ENCODE peak calls at places on chromosomes 12 and 14, in eight cellular contexts. One of them, this sample, is unnamed.

GRCh38 chr12:94942663-94943062 is 60.8 kb downstream of the NDUFA12 start:
- DNase-seq in GM12865: no peak
- DNase-seq in cardiac fibroblast: no peak
- DNase-seq in prostate gland: no peak
- DNase-seq in mesothelial cell of epicardium: no peak
- DNase-seq in cardiac muscle cell: no peak
- DNase-seq in heart left ventricle: no peak
- DNase-seq in AG04450: no peak
- DNase-seq in this sample: no peak

GRCh38 chr14:51855234-51855633 is 5.2 kb upstream of the GNG2 start:
- DNase-seq in GM12865: no peak
- DNase-seq in cardiac fibroblast: peak
- DNase-seq in prostate gland: no peak
- DNase-seq in mesothelial cell of epicardium: no peak
- DNase-seq in cardiac muscle cell: no peak
- DNase-seq in heart left ventricle: no peak
- DNase-seq in AG04450: peak
- DNase-seq in this sample: no peak

GRCh38 chr14:79668941-79669340 is 542.4 kb downstream of the DIO2 start:
- DNase-seq in GM12865: no peak
- DNase-seq in cardiac fibroblast: no peak
- DNase-seq in prostate gland: no peak
- DNase-seq in mesothelial cell of epicardium: no peak
- DNase-seq in cardiac muscle cell: no peak
- DNase-seq in heart left ventricle: no peak
- DNase-seq in AG04450: no peak
- DNase-seq in this sample: no peak

GRCh38 chr14:36556811-36557433 is 25.5 kb downstream of the NKX2-8 start:
- DNase-seq in GM12865: peak
- DNase-seq in cardiac fibroblast: peak
- DNase-seq in prostate gland: no peak
- DNase-seq in mesothelial cell of epicardium: no peak
- DNase-seq in cardiac muscle cell: peak
- DNase-seq in heart left ventricle: no peak
- DNase-seq in AG04450: no peak
- DNase-seq in this sample: no peak

GRCh38 chr14:104878582-104878981 is 13.5 kb downstream of the CEP170B start:
- DNase-seq in GM12865: no peak
- DNase-seq in cardiac fibroblast: no peak
- DNase-seq in prostate gland: no peak
- DNase-seq in mesothelial cell of epicardium: no peak
- DNase-seq in cardiac muscle cell: no peak
- DNase-seq in heart left ventricle: no peak
- DNase-seq in AG04450: no peak
- DNase-seq in this sample: no peak

GRCh38 chr14:30114051-30114450 is 186.4 kb upstream of the PRKD1 start:
- DNase-seq in GM12865: no peak
- DNase-seq in cardiac fibroblast: no peak
- DNase-seq in prostate gland: no peak
- DNase-seq in mesothelial cell of epicardium: no peak
- DNase-seq in cardiac muscle cell: no peak
- DNase-seq in heart left ventricle: no peak
- DNase-seq in AG04450: no peak
- DNase-seq in this sample: no peak

GRCh38 chr12:20101046-20101445 is 267.3 kb upstream of the PDE3A start:
- DNase-seq in GM12865: no peak
- DNase-seq in cardiac fibroblast: peak
- DNase-seq in prostate gland: no peak
- DNase-seq in mesothelial cell of epicardium: no peak
- DNase-seq in cardiac muscle cell: no peak
- DNase-seq in heart left ventricle: no peak
- DNase-seq in AG04450: no peak
- DNase-seq in this sample: no peak

GRCh38 chr12:96378319-96378718 is 21.9 kb downstream of the CDK17 start:
- DNase-seq in GM12865: peak
- DNase-seq in cardiac fibroblast: no peak
- DNase-seq in prostate gland: no peak
- DNase-seq in mesothelial cell of epicardium: no peak
- DNase-seq in cardiac muscle cell: no peak
- DNase-seq in heart left ventricle: no peak
- DNase-seq in AG04450: no peak
- DNase-seq in this sample: no peak

GRCh38 chr12:106897082-106897481 is 58.6 kb upstream of the TMEM263 start:
- DNase-seq in GM12865: no peak
- DNase-seq in cardiac fibroblast: peak
- DNase-seq in prostate gland: no peak
- DNase-seq in mesothelial cell of epicardium: no peak
- DNase-seq in cardiac muscle cell: no peak
- DNase-seq in heart left ventricle: no peak
- DNase-seq in AG04450: no peak
- DNase-seq in this sample: no peak

GRCh38 chr12:13005649-13006048 is 5.6 kb upstream of the HEBP1 start:
- DNase-seq in GM12865: no peak
- DNase-seq in cardiac fibroblast: no peak
- DNase-seq in prostate gland: no peak
- DNase-seq in mesothelial cell of epicardium: no peak
- DNase-seq in cardiac muscle cell: no peak
- DNase-seq in heart left ventricle: no peak
- DNase-seq in AG04450: no peak
- DNase-seq in this sample: no peak

GRCh38 chr14:64688028-64688427 is 16.2 kb upstream of the PLEKHG3 start:
- DNase-seq in GM12865: no peak
- DNase-seq in cardiac fibroblast: no peak
- DNase-seq in prostate gland: no peak
- DNase-seq in mesothelial cell of epicardium: no peak
- DNase-seq in cardiac muscle cell: no peak
- DNase-seq in heart left ventricle: no peak
- DNase-seq in AG04450: no peak
- DNase-seq in this sample: no peak

GRCh38 chr14:81211844-81212243 is 8.9 kb downstream of the GTF2A1 start:
- DNase-seq in GM12865: peak
- DNase-seq in cardiac fibroblast: peak
- DNase-seq in prostate gland: no peak
- DNase-seq in mesothelial cell of epicardium: no peak
- DNase-seq in cardiac muscle cell: peak
- DNase-seq in heart left ventricle: peak
- DNase-seq in AG04450: no peak
- DNase-seq in this sample: no peak

GRCh38 chr14:25017562-25017961 is 32.4 kb downstream of the STXBP6 start:
- DNase-seq in GM12865: no peak
- DNase-seq in cardiac fibroblast: no peak
- DNase-seq in prostate gland: no peak
- DNase-seq in mesothelial cell of epicardium: no peak
- DNase-seq in cardiac muscle cell: no peak
- DNase-seq in heart left ventricle: no peak
- DNase-seq in AG04450: no peak
- DNase-seq in this sample: no peak

GRCh38 chr14:100305446-100306255 is 593 bp downstream of the SLC25A29 start:
- DNase-seq in GM12865: no peak
- DNase-seq in cardiac fibroblast: no peak
- DNase-seq in prostate gland: peak
- DNase-seq in mesothelial cell of epicardium: peak
- DNase-seq in cardiac muscle cell: no peak
- DNase-seq in heart left ventricle: peak
- DNase-seq in AG04450: no peak
- DNase-seq in this sample: no peak

GRCh38 chr12:71014180-71014785 is 93.7 kb upstream of the PTPRR start:
- DNase-seq in GM12865: no peak
- DNase-seq in cardiac fibroblast: peak
- DNase-seq in prostate gland: no peak
- DNase-seq in mesothelial cell of epicardium: no peak
- DNase-seq in cardiac muscle cell: peak
- DNase-seq in heart left ventricle: no peak
- DNase-seq in AG04450: no peak
- DNase-seq in this sample: no peak
- TF ChIP-seq CTCF in GM12865: no peak
- TF ChIP-seq CTCF in cardiac fibroblast: peak
- TF ChIP-seq CTCF in prostate gland: no peak
- TF ChIP-seq CTCF in mesothelial cell of epicardium: peak
- TF ChIP-seq CTCF in cardiac muscle cell: peak
- TF ChIP-seq CTCF in heart left ventricle: peak
- TF ChIP-seq CTCF in AG04450: peak
- TF ChIP-seq CTCF in this sample: peak

GRCh38 chr14:106652494-106652893 is 1126.1 kb downstream of the TMEM121 start:
- DNase-seq in GM12865: peak
- DNase-seq in cardiac fibroblast: peak
- DNase-seq in prostate gland: no peak
- DNase-seq in mesothelial cell of epicardium: no peak
- DNase-seq in cardiac muscle cell: no peak
- DNase-seq in heart left ventricle: no peak
- DNase-seq in AG04450: no peak
- DNase-seq in this sample: no peak
- TF ChIP-seq CTCF in GM12865: no peak
- TF ChIP-seq CTCF in cardiac fibroblast: no peak
- TF ChIP-seq CTCF in prostate gland: no peak
- TF ChIP-seq CTCF in mesothelial cell of epicardium: no peak
- TF ChIP-seq CTCF in cardiac muscle cell: no peak
- TF ChIP-seq CTCF in heart left ventricle: no peak
- TF ChIP-seq CTCF in AG04450: no peak
- TF ChIP-seq CTCF in this sample: no peak

GRCh38 chr12:123533672-123534643 is at the start of gene RILPL1:
- DNase-seq in GM12865: peak
- DNase-seq in cardiac fibroblast: peak
- DNase-seq in prostate gland: peak
- DNase-seq in mesothelial cell of epicardium: peak
- DNase-seq in cardiac muscle cell: peak
- DNase-seq in heart left ventricle: peak
- DNase-seq in AG04450: no peak
- DNase-seq in this sample: peak
- TF ChIP-seq CTCF in GM12865: peak
- TF ChIP-seq CTCF in cardiac fibroblast: peak
- TF ChIP-seq CTCF in prostate gland: peak
- TF ChIP-seq CTCF in mesothelial cell of epicardium: peak
- TF ChIP-seq CTCF in cardiac muscle cell: peak
- TF ChIP-seq CTCF in heart left ventricle: peak
- TF ChIP-seq CTCF in AG04450: peak
- TF ChIP-seq CTCF in this sample: no peak

GRCh38 chr14:72863216-72864006 is 30.5 kb downstream of the DPF3 start:
- DNase-seq in GM12865: peak
- DNase-seq in cardiac fibroblast: no peak
- DNase-seq in prostate gland: no peak
- DNase-seq in mesothelial cell of epicardium: no peak
- DNase-seq in cardiac muscle cell: no peak
- DNase-seq in heart left ventricle: no peak
- DNase-seq in AG04450: no peak
- DNase-seq in this sample: no peak
- TF ChIP-seq CTCF in GM12865: no peak
- TF ChIP-seq CTCF in cardiac fibroblast: no peak
- TF ChIP-seq CTCF in prostate gland: no peak
- TF ChIP-seq CTCF in mesothelial cell of epicardium: no peak
- TF ChIP-seq CTCF in cardiac muscle cell: no peak
- TF ChIP-seq CTCF in heart left ventricle: no peak
- TF ChIP-seq CTCF in AG04450: no peak
- TF ChIP-seq CTCF in this sample: no peak

GRCh38 chr12:990649-991349 is at the start of gene ERC1:
- DNase-seq in GM12865: peak
- DNase-seq in cardiac fibroblast: peak
- DNase-seq in prostate gland: peak
- DNase-seq in mesothelial cell of epicardium: peak
- DNase-seq in cardiac muscle cell: peak
- DNase-seq in heart left ventricle: peak
- DNase-seq in AG04450: peak
- DNase-seq in this sample: peak
- TF ChIP-seq CTCF in GM12865: no peak
- TF ChIP-seq CTCF in cardiac fibroblast: no peak
- TF ChIP-seq CTCF in prostate gland: no peak
- TF ChIP-seq CTCF in mesothelial cell of epicardium: no peak
- TF ChIP-seq CTCF in cardiac muscle cell: no peak
- TF ChIP-seq CTCF in heart left ventricle: peak
- TF ChIP-seq CTCF in AG04450: no peak
- TF ChIP-seq CTCF in this sample: no peak

GRCh38 chr14:106141242-106142220 is 615.1 kb downstream of the TMEM121 start:
- DNase-seq in GM12865: peak
- DNase-seq in cardiac fibroblast: no peak
- DNase-seq in prostate gland: no peak
- DNase-seq in mesothelial cell of epicardium: no peak
- DNase-seq in cardiac muscle cell: no peak
- DNase-seq in heart left ventricle: no peak
- DNase-seq in AG04450: no peak
- DNase-seq in this sample: no peak
- TF ChIP-seq CTCF in GM12865: no peak
- TF ChIP-seq CTCF in cardiac fibroblast: no peak
- TF ChIP-seq CTCF in prostate gland: no peak
- TF ChIP-seq CTCF in mesothelial cell of epicardium: no peak
- TF ChIP-seq CTCF in cardiac muscle cell: no peak
- TF ChIP-seq CTCF in heart left ventricle: no peak
- TF ChIP-seq CTCF in AG04450: no peak
- TF ChIP-seq CTCF in this sample: no peak

This sample was measured in lung.